ENCODE peak calls at places on chromosomes 5 and 9, in seven cellular contexts. One of them, this sample, is unnamed.

GRCh38 chr5:36878421-36879088 is 2.0 kb downstream of the NIPBL start:
- DNase-seq in activated CD8-positive, alpha-beta memory T cell treated with anti-CD3 and anti-CD28 coated beads, Interleukin-2, amount 50 U/mL, for 48 hours: no peak
- DNase-seq in EL: peak
- DNase-seq in right lobe of liver: peak
- DNase-seq in neural crest cell: peak
- DNase-seq in COLO829: no peak
- DNase-seq in lung microvascular endothelial cell: peak
- DNase-seq in this sample: no peak

GRCh38 chr9:81492710-81493447 is 196.5 kb downstream of the TLE1 start:
- DNase-seq in activated CD8-positive, alpha-beta memory T cell treated with anti-CD3 and anti-CD28 coated beads, Interleukin-2, amount 50 U/mL, for 48 hours: no peak
- DNase-seq in EL: peak
- DNase-seq in right lobe of liver: no peak
- DNase-seq in neural crest cell: no peak
- DNase-seq in COLO829: peak
- DNase-seq in lung microvascular endothelial cell: peak
- DNase-seq in this sample: no peak

GRCh38 chr5:76813982-76814562 is 4.8 kb upstream of the F2RL1 start:
- DNase-seq in activated CD8-positive, alpha-beta memory T cell treated with anti-CD3 and anti-CD28 coated beads, Interleukin-2, amount 50 U/mL, for 48 hours: no peak
- DNase-seq in EL: peak
- DNase-seq in right lobe of liver: no peak
- DNase-seq in neural crest cell: no peak
- DNase-seq in COLO829: peak
- DNase-seq in lung microvascular endothelial cell: peak
- DNase-seq in this sample: no peak

GRCh38 chr9:36874921-36875320 is 159.1 kb downstream of the PAX5 start:
- DNase-seq in activated CD8-positive, alpha-beta memory T cell treated with anti-CD3 and anti-CD28 coated beads, Interleukin-2, amount 50 U/mL, for 48 hours: no peak
- DNase-seq in EL: peak
- DNase-seq in right lobe of liver: no peak
- DNase-seq in neural crest cell: no peak
- DNase-seq in COLO829: no peak
- DNase-seq in lung microvascular endothelial cell: no peak
- DNase-seq in this sample: no peak

GRCh38 chr9:83166369-83166768 is 103.4 kb upstream of the RASEF start:
- DNase-seq in activated CD8-positive, alpha-beta memory T cell treated with anti-CD3 and anti-CD28 coated beads, Interleukin-2, amount 50 U/mL, for 48 hours: no peak
- DNase-seq in EL: no peak
- DNase-seq in right lobe of liver: peak
- DNase-seq in neural crest cell: no peak
- DNase-seq in COLO829: no peak
- DNase-seq in lung microvascular endothelial cell: no peak
- DNase-seq in this sample: no peak

GRCh38 chr5:159050408-159051091 is 49.2 kb downstream of the EBF1 start:
- DNase-seq in activated CD8-positive, alpha-beta memory T cell treated with anti-CD3 and anti-CD28 coated beads, Interleukin-2, amount 50 U/mL, for 48 hours: no peak
- DNase-seq in EL: peak
- DNase-seq in right lobe of liver: no peak
- DNase-seq in neural crest cell: no peak
- DNase-seq in COLO829: no peak
- DNase-seq in lung microvascular endothelial cell: no peak
- DNase-seq in this sample: no peak

GRCh38 chr5:172658869-172659513 is 17.9 kb downstream of the NEURL1B start:
- DNase-seq in activated CD8-positive, alpha-beta memory T cell treated with anti-CD3 and anti-CD28 coated beads, Interleukin-2, amount 50 U/mL, for 48 hours: no peak
- DNase-seq in EL: no peak
- DNase-seq in right lobe of liver: peak
- DNase-seq in neural crest cell: no peak
- DNase-seq in COLO829: no peak
- DNase-seq in lung microvascular endothelial cell: peak
- DNase-seq in this sample: no peak

GRCh38 chr5:168342151-168342825 is 50.8 kb downstream of the WWC1 start:
- DNase-seq in activated CD8-positive, alpha-beta memory T cell treated with anti-CD3 and anti-CD28 coated beads, Interleukin-2, amount 50 U/mL, for 48 hours: no peak
- DNase-seq in EL: peak
- DNase-seq in right lobe of liver: no peak
- DNase-seq in neural crest cell: no peak
- DNase-seq in COLO829: no peak
- DNase-seq in lung microvascular endothelial cell: no peak
- DNase-seq in this sample: no peak

GRCh38 chr5:39570418-39571027 is 145.7 kb upstream of the DAB2 start:
- DNase-seq in activated CD8-positive, alpha-beta memory T cell treated with anti-CD3 and anti-CD28 coated beads, Interleukin-2, amount 50 U/mL, for 48 hours: no peak
- DNase-seq in EL: peak
- DNase-seq in right lobe of liver: no peak
- DNase-seq in neural crest cell: no peak
- DNase-seq in COLO829: peak
- DNase-seq in lung microvascular endothelial cell: peak
- DNase-seq in this sample: peak

GRCh38 chr5:137630216-137630971 is 105.5 kb downstream of the KLHL3 start:
- DNase-seq in activated CD8-positive, alpha-beta memory T cell treated with anti-CD3 and anti-CD28 coated beads, Interleukin-2, amount 50 U/mL, for 48 hours: no peak
- DNase-seq in EL: no peak
- DNase-seq in right lobe of liver: no peak
- DNase-seq in neural crest cell: no peak
- DNase-seq in COLO829: no peak
- DNase-seq in lung microvascular endothelial cell: no peak
- DNase-seq in this sample: no peak